ENCODE peak calls at places on chromosomes 3 and 15, in nine cellular contexts. D is body of pancreas, P is activated T-cell treated with anti-CD3 and anti-CD28 coated beads for 1 hour, M is left cardiac atrium, I is putamen, O is HCT116, B is NCI-H1417, R is hepatocyte, W is ureter. J is an unnamed sample.

GRCh38 chr3:23161896-23162570 is 41.1 kb upstream of the UBE2E2 start:
- DNase-seq in B (no peak), O (no peak), P (no peak), D (no peak), R (no peak), M (no peak), W (no peak), I (no peak), J (no peak)

GRCh38 chr15:40108061-40108854 is 421 bp downstream of the BMF start:
- DNase-seq in M (peak), B (peak), D (peak), I (no peak), O (no peak), W (peak), P (no peak), R (peak), J (no peak)

GRCh38 chr3:170734043-170734736 is 135.8 kb downstream of the RPL22L1 start:
- DNase-seq in M (no peak), D (no peak), I (no peak), W (no peak), P (no peak), B (no peak), O (no peak), R (no peak), J (no peak)

GRCh38 chr3:101725890-101726275 is 1.5 kb downstream of the CEP97 start:
- DNase-seq in B (no peak), I (no peak), W (no peak), R (no peak), P (no peak), M (no peak), D (no peak), O (no peak), J (no peak)

GRCh38 chr3:72728958-72729467 is 119.2 kb downstream of the SHQ1 start:
- DNase-seq in D (peak), O (no peak), R (no peak), W (no peak), M (no peak), P (no peak), I (no peak), B (no peak), J (no peak)

GRCh38 chr15:77329202-77329601 is 90.7 kb downstream of the PEAK1 start:
- DNase-seq in B (no peak), W (no peak), R (no peak), P (no peak), M (no peak), I (no peak), D (no peak), O (no peak), J (no peak)

GRCh38 chr3:50278868-50279224 is at the start of gene LSMEM2:
- DNase-seq in D (no peak), R (no peak), I (no peak), W (no peak), O (no peak), P (no peak), B (no peak), M (no peak), J (no peak)

GRCh38 chr3:47634996-47635395 is 56.3 kb upstream of the CSPG5 start:
- DNase-seq in D (no peak), B (no peak), P (no peak), M (no peak), W (no peak), O (no peak), R (no peak), I (peak), J (no peak)

GRCh38 chr3:37949866-37950265 is 40.7 kb upstream of the VILL start:
- DNase-seq in W (no peak), R (no peak), D (no peak), I (no peak), B (no peak), M (no peak), O (no peak), P (no peak), J (no peak)

GRCh38 chr15:52257734-52258062 is 37.9 kb downstream of the MYO5C start:
- DNase-seq in D (no peak), M (no peak), W (no peak), B (peak), P (no peak), I (no peak), O (no peak), R (no peak), J (no peak)

GRCh38 chr15:29904731-29905417 is 82.6 kb upstream of the TJP1 start:
- DNase-seq in B (no peak), P (no peak), D (no peak), O (no peak), W (no peak), M (no peak), R (no peak), I (no peak), J (no peak)

GRCh38 chr3:126540946-126541627 is 17.1 kb downstream of the CHST13 start:
- DNase-seq in I (no peak), W (peak), P (no peak), D (peak), O (no peak), M (peak), B (no peak), R (no peak), J (no peak)

GRCh38 chr3:175357758-175358157 is 498.6 kb downstream of the NAALADL2 start:
- DNase-seq in I (no peak), M (no peak), B (no peak), O (no peak), P (no peak), D (no peak), R (no peak), W (no peak), J (no peak)

GRCh38 chr3:69161587-69162196 is 39.3 kb upstream of the LMOD3 start:
- DNase-seq in M (no peak), D (peak), I (peak), O (peak), W (no peak), R (peak), P (no peak), B (peak), J (peak)

GRCh38 chr3:12954891-12955650 is 113.7 kb upstream of the RPL32 start:
- DNase-seq in W (peak), R (peak), B (no peak), D (peak), P (no peak), M (peak), O (no peak), I (no peak), J (peak)

GRCh38 chr3:13931172-13931571 is 51.3 kb upstream of the WNT7A start:
- DNase-seq in R (no peak), I (no peak), P (no peak), D (no peak), O (no peak), W (no peak), M (no peak), B (no peak), J (no peak)

GRCh38 chr3:62167566-62168262 is 205.6 kb downstream of the FEZF2 start:
- DNase-seq in W (no peak), I (no peak), M (no peak), P (no peak), R (no peak), D (no peak), B (no peak), O (no peak), J (no peak)